ENCODE peak calls at places on chromosomes 4 and X, in ten cellular contexts. T is M059J, V is non-pigmented ciliary epithelial cell, Y is EL, O is ureter, P is pancreas, A is activated T-helper 1 cell treated with Interleukin-2 at 50 U/mL for 16 hours, U is smooth muscle cell of the brain vasculature, F is NCI-H1436, D is T47D. J is an unnamed sample.
A peak's percentile ranks its signal among the peaks of the same experiment; 100 is the strongest.

GRCh38 chrX:154123241-154124219 is 20.5 kb upstream of the OPN1LW start:
- DNase-seq in T (peak; percentile 58), V (no peak), Y (no peak), O (no peak), P (no peak), A (peak; percentile 5), U (no peak), F (no peak), D (no peak), J (no peak)

GRCh38 chrX:143601809-143602208 is 34.1 kb downstream of the SLITRK4 start:
- DNase-seq in T (no peak), V (no peak), Y (no peak), O (no peak), P (no peak), A (no peak), U (no peak), F (no peak), D (no peak), J (no peak)

GRCh38 chr4:3136454-3136853 is 62.0 kb downstream of the HTT start:
- DNase-seq in T (no peak), V (no peak), Y (no peak), O (no peak), P (no peak), A (no peak), U (no peak), F (no peak), D (no peak), J (no peak)

GRCh38 chr4:29467044-29467717 is 1253.0 kb upstream of the PCDH7 start:
- DNase-seq in T (peak; percentile 40), V (no peak), Y (peak; percentile 43), O (no peak), P (no peak), A (no peak), U (no peak), F (no peak), D (no peak), J (no peak)

GRCh38 chr4:38567448-38567847 is 96.6 kb upstream of the KLF3 start:
- DNase-seq in T (peak; percentile 7), V (no peak), Y (peak; percentile 2), O (no peak), P (no peak), A (no peak), U (no peak), F (no peak), D (no peak), J (no peak)

GRCh38 chrX:150694738-150695410 is 1.7 kb downstream of the MTMR1 start:
- DNase-seq in T (no peak), V (no peak), Y (no peak), O (no peak), P (no peak), A (no peak), U (no peak), F (no peak), D (no peak), J (no peak)

GRCh38 chr4:104128850-104129213 is 365.9 kb downstream of the CXXC4 start:
- DNase-seq in T (no peak), V (no peak), Y (no peak), O (no peak), P (no peak), A (no peak), U (no peak), F (no peak), D (no peak), J (no peak)

GRCh38 chrX:25144043-25144940 is 128.5 kb upstream of the ARX start:
- DNase-seq in T (peak; percentile 41), V (no peak), Y (peak; percentile 16), O (no peak), P (peak; percentile 53), A (no peak), U (peak; percentile 41), F (peak; percentile 30), D (no peak), J (peak; percentile 72)

GRCh38 chr4:7244766-7245320 is 52.5 kb downstream of the SORCS2 start:
- DNase-seq in T (no peak), V (no peak), Y (no peak), O (no peak), P (no peak), A (no peak), U (no peak), F (no peak), D (no peak), J (no peak)

GRCh38 chr4:144575181-144575580 is 70.8 kb upstream of the HHIP start:
- DNase-seq in T (peak; percentile 11), V (no peak), Y (no peak), O (no peak), P (no peak), A (no peak), U (no peak), F (peak; percentile 48), D (no peak), J (no peak)

GRCh38 chr4:53563824-53564223 is 27.5 kb downstream of the LNX1 start:
- DNase-seq in T (peak; percentile 30), V (peak; percentile 91), Y (peak; percentile 87), O (no peak), P (no peak), A (no peak), U (no peak), F (no peak), D (no peak), J (no peak)

GRCh38 chrX:113802837-113803236 is 781.0 kb upstream of the HTR2C start:
- DNase-seq in T (no peak), V (no peak), Y (no peak), O (no peak), P (no peak), A (no peak), U (no peak), F (no peak), D (no peak), J (no peak)

GRCh38 chr4:23759066-23759465 is 130.8 kb downstream of the PPARGC1A start:
- DNase-seq in T (peak; percentile 19), V (no peak), Y (no peak), O (no peak), P (no peak), A (no peak), U (no peak), F (no peak), D (no peak), J (no peak)

GRCh38 chrX:8834393-8834792 is 33.2 kb upstream of the FAM9A start:
- DNase-seq in T (no peak), V (no peak), Y (no peak), O (no peak), P (no peak), A (no peak), U (no peak), F (no peak), D (no peak), J (no peak)

GRCh38 chr4:119266153-119266552 is 53.6 kb downstream of the USP53 start:
- DNase-seq in T (no peak), V (no peak), Y (no peak), O (no peak), P (no peak), A (no peak), U (no peak), F (no peak), D (no peak), J (no peak)

GRCh38 chr4:23061431-23061830 is 368.7 kb downstream of the GBA3 start:
- DNase-seq in T (no peak), V (no peak), Y (no peak), O (no peak), P (no peak), A (no peak), U (no peak), F (no peak), D (no peak), J (no peak)

GRCh38 chr4:74983229-74983628 is 50.3 kb downstream of the PARM1 start:
- DNase-seq in T (no peak), V (no peak), Y (no peak), O (no peak), P (no peak), A (no peak), U (no peak), F (no peak), D (no peak), J (no peak)

GRCh38 chr4:163587867-163588266 is 93.4 kb downstream of the TMA16 start:
- DNase-seq in T (no peak), V (no peak), Y (peak; percentile 1), O (no peak), P (no peak), A (no peak), U (no peak), F (no peak), D (no peak), J (no peak)

GRCh38 chrX:66022742-66023725 is 16.8 kb downstream of the VSIG4 start:
- DNase-seq in T (peak; percentile 8), V (no peak), Y (peak; percentile 0), O (no peak), P (no peak), A (no peak), U (no peak), F (no peak), D (no peak), J (no peak)

GRCh38 chr4:163251204-163251603 is 81.2 kb downstream of the NPY1R start:
- DNase-seq in T (peak; percentile 5), V (no peak), Y (peak; percentile 8), O (no peak), P (no peak), A (no peak), U (no peak), F (no peak), D (no peak), J (no peak)

GRCh38 chr4:141339966-141340365 is 119.3 kb downstream of the ZNF330 start:
- DNase-seq in T (peak; percentile 28), V (no peak), Y (peak; percentile 50), O (no peak), P (no peak), A (no peak), U (no peak), F (no peak), D (no peak), J (no peak)

GRCh38 chrX:137896123-137896522 is 330.2 kb downstream of the ZIC3 start:
- DNase-seq in T (no peak), V (no peak), Y (no peak), O (no peak), P (no peak), A (no peak), U (no peak), F (no peak), D (no peak), J (peak; percentile 16)

GRCh38 chr4:13162886-13163285 is 321.3 kb downstream of the RAB28 start:
- DNase-seq in T (peak; percentile 79), V (no peak), Y (no peak), O (no peak), P (no peak), A (no peak), U (no peak), F (no peak), D (no peak), J (peak; percentile 84)

GRCh38 chr4:74230902-74231499 is 73.1 kb downstream of the MTHFD2L start:
- DNase-seq in T (peak; percentile 91), V (no peak), Y (peak; percentile 87), O (no peak), P (no peak), A (no peak), U (no peak), F (no peak), D (no peak), J (no peak)

GRCh38 chr4:5912614-5913019 is 19.7 kb upstream of the CRMP1 start:
- DNase-seq in T (no peak), V (no peak), Y (no peak), O (no peak), P (no peak), A (no peak), U (no peak), F (peak; percentile 14), D (no peak), J (peak; percentile 80)

GRCh38 chr4:155762351-155762750 is 3.5 kb downstream of the GUCY1B1 start:
- DNase-seq in T (no peak), V (no peak), Y (no peak), O (no peak), P (no peak), A (no peak), U (no peak), F (no peak), D (no peak), J (no peak)

GRCh38 chrX:57573754-57574153 is 18.1 kb upstream of the ZXDB start:
- DNase-seq in T (peak; percentile 24), V (no peak), Y (peak; percentile 10), O (no peak), P (no peak), A (no peak), U (no peak), F (no peak), D (no peak), J (peak; percentile 0)

GRCh38 chr4:168408620-168409019 is 71.7 kb downstream of the DDX60L start:
- DNase-seq in T (peak; percentile 92), V (peak; percentile 93), Y (peak; percentile 94), O (peak; percentile 52), P (no peak), A (no peak), U (peak; percentile 81), F (no peak), D (no peak), J (no peak)

J was measured in NCI-H526.